ENCODE peak calls at places on chromosomes 11 and 22, in four cellular contexts. One of them, this sample, is unnamed.

GRCh38 chr22:40193429-40194421 is 16.0 kb downstream of the TNRC6B start:
- DNase-seq in HL-60: no peak
- DNase-seq in H1: peak
- DNase-seq in K562: peak
- DNase-seq in this sample: no peak

GRCh38 chr22:36775589-36775965 is 342 bp downstream of the IFT27 start:
- DNase-seq in HL-60: no peak
- DNase-seq in H1: no peak
- DNase-seq in K562: no peak
- DNase-seq in this sample: no peak

GRCh38 chr11:112334381-112334780 is 73.7 kb upstream of the PLET1 start:
- DNase-seq in HL-60: peak
- DNase-seq in H1: no peak
- DNase-seq in K562: no peak
- DNase-seq in this sample: no peak

GRCh38 chr11:44627911-44628729 is 62.7 kb downstream of the CD82 start:
- DNase-seq in HL-60: no peak
- DNase-seq in H1: no peak
- DNase-seq in K562: no peak
- DNase-seq in this sample: no peak

GRCh38 chr11:124402326-124402922 is 3.6 kb upstream of the OR8B3 start:
- DNase-seq in HL-60: peak
- DNase-seq in H1: peak
- DNase-seq in K562: peak
- DNase-seq in this sample: peak

GRCh38 chr22:28072066-28072465 is 153.0 kb upstream of the PITPNB start:
- DNase-seq in HL-60: no peak
- DNase-seq in H1: no peak
- DNase-seq in K562: no peak
- DNase-seq in this sample: no peak

GRCh38 chr11:69361466-69361865 is 67.5 kb downstream of the MYEOV start:
- DNase-seq in HL-60: no peak
- DNase-seq in H1: no peak
- DNase-seq in K562: no peak
- DNase-seq in this sample: no peak

GRCh38 chr11:36622431-36623136 is 24.5 kb upstream of the RAG2 start:
- DNase-seq in HL-60: no peak
- DNase-seq in H1: no peak
- DNase-seq in K562: peak
- DNase-seq in this sample: peak

GRCh38 chr11:37613031-37613430 is 1015.0 kb upstream of the RAG2 start:
- DNase-seq in HL-60: no peak
- DNase-seq in H1: no peak
- DNase-seq in K562: no peak
- DNase-seq in this sample: no peak

GRCh38 chr11:128180446-128181089 is 406.8 kb downstream of the ETS1 start:
- DNase-seq in HL-60: no peak
- DNase-seq in H1: no peak
- DNase-seq in K562: no peak
- DNase-seq in this sample: no peak

GRCh38 chr11:101458161-101458560 is 125.6 kb downstream of the TRPC6 start:
- DNase-seq in HL-60: no peak
- DNase-seq in H1: no peak
- DNase-seq in K562: no peak
- DNase-seq in this sample: no peak

GRCh38 chr11:108559904-108560303 is 33.7 kb downstream of the EXPH5 start:
- DNase-seq in HL-60: no peak
- DNase-seq in H1: no peak
- DNase-seq in K562: no peak
- DNase-seq in this sample: no peak

GRCh38 chr11:103842795-103843194 is 193.6 kb upstream of the DDI1 start:
- DNase-seq in HL-60: no peak
- DNase-seq in H1: no peak
- DNase-seq in K562: no peak
- DNase-seq in this sample: no peak

GRCh38 chr22:30219668-30220278 is 26.8 kb downstream of the LIF start:
- DNase-seq in HL-60: no peak
- DNase-seq in H1: no peak
- DNase-seq in K562: no peak
- DNase-seq in this sample: no peak

GRCh38 chr11:75428301-75428724 is 4.7 kb downstream of the KLHL35 start:
- DNase-seq in HL-60: no peak
- DNase-seq in H1: no peak
- DNase-seq in K562: no peak
- DNase-seq in this sample: peak

GRCh38 chr11:64887757-64888405 is 9.5 kb upstream of the EHD1 start:
- DNase-seq in HL-60: peak
- DNase-seq in H1: peak
- DNase-seq in K562: peak
- DNase-seq in this sample: peak

GRCh38 chr11:12642040-12642439 is 32.2 kb upstream of the TEAD1 start:
- DNase-seq in HL-60: no peak
- DNase-seq in H1: no peak
- DNase-seq in K562: peak
- DNase-seq in this sample: peak

GRCh38 chr11:65591939-65592814 is 3.4 kb downstream of the KCNK7 start:
- DNase-seq in HL-60: no peak
- DNase-seq in H1: no peak
- DNase-seq in K562: no peak
- DNase-seq in this sample: no peak

GRCh38 chr11:106399075-106399500 is 321.6 kb downstream of the AASDHPPT start:
- DNase-seq in HL-60: no peak
- DNase-seq in H1: no peak
- DNase-seq in K562: no peak
- DNase-seq in this sample: no peak

GRCh38 chr11:32563600-32563959 is 20.1 kb upstream of the EIF3M start:
- DNase-seq in HL-60: no peak
- DNase-seq in H1: no peak
- DNase-seq in K562: no peak
- DNase-seq in this sample: no peak

GRCh38 chr11:18720811-18721575 is 5.0 kb downstream of the IGSF22 start:
- DNase-seq in HL-60: no peak
- DNase-seq in H1: peak
- DNase-seq in K562: peak
- DNase-seq in this sample: no peak

GRCh38 chr11:118530683-118531596 is at the start of gene TMEM25:
- DNase-seq in HL-60: no peak
- DNase-seq in H1: no peak
- DNase-seq in K562: peak
- DNase-seq in this sample: peak

GRCh38 chr11:27304514-27304913 is 58.5 kb downstream of the CCDC34 start:
- DNase-seq in HL-60: no peak
- DNase-seq in H1: peak
- DNase-seq in K562: no peak
- DNase-seq in this sample: no peak

GRCh38 chr22:45139693-45140092 is 24.0 kb upstream of the NUP50 start:
- DNase-seq in HL-60: no peak
- DNase-seq in H1: no peak
- DNase-seq in K562: no peak
- DNase-seq in this sample: no peak

GRCh38 chr11:124415356-124415923 is 9.2 kb downstream of the OR8B4 start:
- DNase-seq in HL-60: peak
- DNase-seq in H1: no peak
- DNase-seq in K562: peak
- DNase-seq in this sample: peak

GRCh38 chr11:75204012-75204674 is 36.4 kb upstream of the TPBGL start:
- DNase-seq in HL-60: no peak
- DNase-seq in H1: no peak
- DNase-seq in K562: no peak
- DNase-seq in this sample: peak

GRCh38 chr11:36500315-36500721 is 9.8 kb downstream of the TRAF6 start:
- DNase-seq in HL-60: no peak
- DNase-seq in H1: no peak
- DNase-seq in K562: peak
- DNase-seq in this sample: no peak

GRCh38 chr11:75223954-75224643 is 16.5 kb upstream of the TPBGL start:
- DNase-seq in HL-60: no peak
- DNase-seq in H1: no peak
- DNase-seq in K562: peak
- DNase-seq in this sample: peak

GRCh38 chr11:67266424-67267187 is at the start of gene GRK2:
- DNase-seq in HL-60: peak
- DNase-seq in H1: no peak
- DNase-seq in K562: peak
- DNase-seq in this sample: no peak

GRCh38 chr11:119051440-119052162 is 5.4 kb downstream of the HYOU1 start:
- DNase-seq in HL-60: no peak
- DNase-seq in H1: no peak
- DNase-seq in K562: no peak
- DNase-seq in this sample: no peak

GRCh38 chr11:129317564-129317963 is 58.1 kb upstream of the BARX2 start:
- DNase-seq in HL-60: no peak
- DNase-seq in H1: no peak
- DNase-seq in K562: no peak
- DNase-seq in this sample: no peak

GRCh38 chr11:60914620-60915249 is 777 bp downstream of the TMEM109 start:
- DNase-seq in HL-60: no peak
- DNase-seq in H1: no peak
- DNase-seq in K562: peak
- DNase-seq in this sample: no peak

GRCh38 chr11:76667271-76667818 is 3.2 kb downstream of the LRRC32 start:
- DNase-seq in HL-60: no peak
- DNase-seq in H1: no peak
- DNase-seq in K562: no peak
- DNase-seq in this sample: no peak

GRCh38 chr11:132972565-132972964 is 559.7 kb downstream of the OPCML start:
- DNase-seq in HL-60: no peak
- DNase-seq in H1: no peak
- DNase-seq in K562: no peak
- DNase-seq in this sample: no peak

GRCh38 chr11:73380897-73381410 is 4.8 kb downstream of the RELT start:
- DNase-seq in HL-60: no peak
- DNase-seq in H1: no peak
- DNase-seq in K562: no peak
- DNase-seq in this sample: no peak

GRCh38 chr22:44667276-44667675 is 34.7 kb upstream of the PRR5 start:
- DNase-seq in HL-60: no peak
- DNase-seq in H1: no peak
- DNase-seq in K562: no peak
- DNase-seq in this sample: no peak

GRCh38 chr22:45904236-45904635 is 72.7 kb downstream of the WNT7B start:
- DNase-seq in HL-60: no peak
- DNase-seq in H1: no peak
- DNase-seq in K562: no peak
- DNase-seq in this sample: no peak

GRCh38 chr11:11534981-11535380 is 86.8 kb downstream of the GALNT18 start:
- DNase-seq in HL-60: no peak
- DNase-seq in H1: no peak
- DNase-seq in K562: no peak
- DNase-seq in this sample: no peak
- TF ChIP-seq GABPA in HL-60: no peak
- TF ChIP-seq GABPA in H1: no peak
- TF ChIP-seq GABPA in K562: no peak
- TF ChIP-seq GABPA in this sample: no peak

DNA sequence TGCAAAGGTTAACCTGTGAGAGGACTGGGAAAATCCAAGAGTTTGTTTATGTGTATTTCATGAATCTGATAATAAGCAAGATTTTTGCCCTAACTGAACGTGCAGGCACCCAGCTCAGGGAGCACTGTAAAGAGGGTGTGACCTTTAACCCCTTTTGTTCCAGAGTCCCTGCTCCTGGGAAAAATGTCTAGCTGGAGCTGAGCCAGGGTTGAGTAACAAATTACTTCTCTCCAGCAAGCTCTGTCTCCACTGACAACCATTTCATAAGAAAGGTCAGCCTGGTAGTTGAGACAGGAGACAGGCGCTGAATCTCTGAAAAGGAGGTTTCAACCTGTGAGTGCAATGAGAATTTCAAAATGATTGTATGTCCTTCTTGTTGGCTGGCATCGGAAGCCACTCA is 156.3 kb upstream of the NARS2 start:
- DNase-seq in HL-60: no peak
- DNase-seq in H1: no peak
- DNase-seq in K562: no peak
- DNase-seq in this sample: peak
- TF ChIP-seq GABPA in HL-60: no peak
- TF ChIP-seq GABPA in H1: no peak
- TF ChIP-seq GABPA in K562: no peak
- TF ChIP-seq GABPA in this sample: no peak

GRCh38 chr11:120303004-120303637 is 22.0 kb upstream of the TLCD5 start:
- DNase-seq in HL-60: peak
- DNase-seq in H1: peak
- DNase-seq in K562: peak
- DNase-seq in this sample: peak
- TF ChIP-seq GABPA in HL-60: no peak
- TF ChIP-seq GABPA in H1: no peak
- TF ChIP-seq GABPA in K562: no peak
- TF ChIP-seq GABPA in this sample: no peak

DNA sequence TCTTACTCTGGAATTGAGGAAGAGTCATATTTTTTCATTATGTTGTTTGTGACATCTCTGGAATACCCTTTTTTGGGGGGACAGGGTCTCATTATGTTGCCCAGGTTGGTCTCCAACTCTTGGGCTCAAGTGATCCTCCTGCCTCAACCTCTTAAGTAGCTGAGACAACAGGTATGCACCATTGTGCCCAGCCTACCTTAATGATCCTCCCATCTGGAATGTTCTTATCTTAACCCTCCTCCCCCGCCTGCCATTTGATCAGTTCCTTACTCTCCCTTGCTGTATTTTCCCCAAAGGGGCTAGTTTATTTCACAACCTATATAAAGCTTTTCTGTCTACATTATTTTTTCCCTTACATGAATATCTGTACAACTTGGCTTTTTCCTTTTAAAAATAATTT is 594.7 kb downstream of the METTL15 start:
- DNase-seq in HL-60: no peak
- DNase-seq in H1: no peak
- DNase-seq in K562: no peak
- DNase-seq in this sample: no peak
- TF ChIP-seq GABPA in HL-60: no peak
- TF ChIP-seq GABPA in H1: no peak
- TF ChIP-seq GABPA in K562: no peak
- TF ChIP-seq GABPA in this sample: no peak

This sample was measured in HepG2.